ENCODE peak calls at places on chromosomes 2 and 18, in five cellular contexts. U is ovary, Y is A549, L is prostate gland, P is colonic mucosa. Z is an unnamed sample. For H3K4me1, the result is how much of the 10 kb centered on the place peaks cover.

GRCh38 chr18:66111018-66111417 is 360.2 kb downstream of the CDH7 start:
- DNase-seq in U (no peak), Y (no peak), L (no peak), P (no peak), Z (no peak)

GRCh38 chr2:71901466-71901865 is 246.2 kb downstream of the CYP26B1 start:
- DNase-seq in U (no peak), Y (no peak), L (no peak), P (no peak), Z (no peak)

GRCh38 chr2:46380038-46380940 is 83.1 kb downstream of the EPAS1 start:
- DNase-seq in U (no peak), Y (no peak), L (no peak), P (no peak), Z (peak)

GRCh38 chr2:72011356-72011661 is 136.4 kb downstream of the CYP26B1 start:
- DNase-seq in U (no peak), Y (no peak), L (no peak), P (no peak), Z (no peak)

GRCh38 chr2:204494681-204495080 is 50.6 kb upstream of the PARD3B start:
- DNase-seq in U (no peak), Y (no peak), L (no peak), P (no peak), Z (no peak)

GRCh38 chr2:206230060-206230890 is 44.2 kb upstream of the ZDBF2 start:
- DNase-seq in U (no peak), Y (no peak), L (no peak), P (no peak), Z (no peak)

GRCh38 chr18:78100189-78100588 is 850.5 kb downstream of the GALR1 start:
- DNase-seq in U (no peak), Y (no peak), L (no peak), P (no peak), Z (no peak)

GRCh38 chr2:67259581-67260347 is 137.4 kb upstream of the ETAA1 start:
- DNase-seq in U (peak), Y (peak), L (no peak), P (peak), Z (no peak)

GRCh38 chr2:141911485-141912066 is 219.2 kb downstream of the LRP1B start:
- DNase-seq in U (no peak), Y (no peak), L (no peak), P (no peak), Z (peak)

GRCh38 chr2:195612515-195613495 is 44.2 kb upstream of the SLC39A10 start:
- DNase-seq in U (no peak), Y (peak), L (no peak), P (no peak), Z (no peak)

GRCh38 chr2:160453111-160453820 is 40.3 kb downstream of the RBMS1 start:
- DNase-seq in U (no peak), Y (no peak), L (no peak), P (no peak), Z (no peak)

GRCh38 chr18:74040459-74041332 is 106.9 kb downstream of the FBXO15 start:
- DNase-seq in U (no peak), Y (peak), L (no peak), P (peak), Z (peak)

GRCh38 chr18:73908323-73908722 is 239.3 kb downstream of the FBXO15 start:
- DNase-seq in U (no peak), Y (no peak), L (no peak), P (no peak), Z (peak)

GRCh38 chr2:133486706-133487305 is 81.5 kb downstream of the NCKAP5 start:
- DNase-seq in U (no peak), Y (no peak), L (no peak), P (no peak), Z (no peak)

GRCh38 chr2:86078801-86079545 is 26.7 kb downstream of the POLR1A start:
- DNase-seq in U (peak), Y (no peak), L (peak), P (peak), Z (peak)

GRCh38 chr2:189698020-189698887 is 23.8 kb downstream of the ANKAR start:
- DNase-seq in U (peak), Y (peak), L (peak), P (peak), Z (peak)

GRCh38 chr18:79604205-79604912 is 75.2 kb upstream of the CTDP1 start:
- DNase-seq in U (peak), Y (no peak), L (no peak), P (no peak), Z (no peak)

GRCh38 chr18:24731158-24731557 is 270.7 kb downstream of the HRH4 start:
- DNase-seq in U (no peak), Y (no peak), L (no peak), P (no peak), Z (no peak)

GRCh38 chr2:53202063-53202462 is 565.5 kb upstream of the CHAC2 start:
- DNase-seq in U (no peak), Y (no peak), L (peak), P (peak), Z (no peak)

GRCh38 chr2:5911801-5912200 is 219.6 kb downstream of the SOX11 start:
- DNase-seq in U (no peak), Y (no peak), L (no peak), P (no peak), Z (no peak)

GRCh38 chr2:191428141-191428540 is 182.9 kb downstream of the MYO1B start:
- DNase-seq in U (no peak), Y (no peak), L (no peak), P (no peak), Z (no peak)

GRCh38 chr2:109321570-109321969 is 192.6 kb downstream of the SH3RF3 start:
- DNase-seq in U (no peak), Y (no peak), L (no peak), P (no peak), Z (no peak)
- TF ChIP-seq CTCF in U (no peak), Y (no peak), L (no peak), P (no peak), Z (no peak)

GRCh38 chr2:20596973-20597867 is 53.7 kb downstream of the HS1BP3 start:
- DNase-seq in U (peak), Y (no peak), L (no peak), P (no peak), Z (peak)

GRCh38 chr2:20594957-20595356 is 55.9 kb downstream of the HS1BP3 start:
- DNase-seq in U (peak), Y (no peak), L (no peak), P (no peak), Z (no peak)

GRCh38 chr2:20595439-20596192 is 55.3 kb downstream of the HS1BP3 start:
- DNase-seq in U (peak), Y (no peak), L (no peak), P (no peak), Z (no peak)

GRCh38 chr2:20597868-20598183 is 53.1 kb downstream of the HS1BP3 start:
- DNase-seq in U (peak), Y (no peak), L (no peak), P (no peak), Z (no peak)

DNA sequence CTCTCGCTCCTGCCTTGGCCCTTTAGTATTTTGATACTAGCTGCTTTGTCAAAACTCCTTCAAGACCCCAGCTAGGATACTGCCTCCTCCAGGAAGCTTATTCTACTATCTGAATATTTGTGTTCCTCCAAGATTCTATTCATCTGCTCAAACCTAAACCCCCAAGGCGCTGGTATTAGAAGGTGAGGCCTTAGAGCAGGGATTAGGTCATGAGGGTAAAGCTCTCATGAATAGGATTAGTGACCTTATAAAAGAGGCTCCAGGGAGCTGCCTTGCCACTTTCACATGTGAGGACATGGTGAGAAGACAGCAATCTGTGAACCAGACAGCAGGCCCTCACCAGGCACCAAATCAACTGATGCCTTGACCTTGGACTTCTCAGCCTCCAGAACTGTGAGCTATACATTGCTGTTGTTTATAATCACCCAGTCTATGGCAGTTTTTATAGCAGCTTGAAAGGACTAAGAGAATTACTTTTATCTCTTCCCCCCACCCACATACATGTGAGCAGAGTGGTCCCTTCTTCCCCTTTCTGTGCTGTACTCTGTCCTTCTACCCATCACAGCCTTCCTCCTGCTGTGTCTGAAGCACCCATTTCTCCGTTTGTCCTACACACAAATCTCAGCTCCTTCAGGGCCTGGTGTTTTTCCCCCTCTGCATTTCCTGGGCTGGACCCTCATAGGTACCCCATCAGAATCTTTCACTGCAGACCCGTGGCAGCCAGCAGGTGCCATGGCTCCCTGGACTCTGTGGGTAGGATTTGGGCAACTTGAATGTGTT is 54.5 kb downstream of the HS1BP3 start:
- DNase-seq in U (peak), Y (no peak), L (no peak), P (no peak), Z (no peak)
- H3K4me1 ChIP-seq in U (under half), Y (half or more), L (under half), P (under half), Z (half or more)

GRCh38 chr2:157758586-157758985 is 117.5 kb downstream of the ACVR1 start:
- DNase-seq in U (no peak), Y (no peak), L (no peak), P (no peak), Z (no peak)
- H3K27ac ChIP-seq in U (no peak), Y (no peak), L (no peak), P (no peak), Z (no peak)

GRCh38 chr2:240970104-240970503 is 28.3 kb upstream of the SNED1 start:
- DNase-seq in U (no peak), Y (no peak), L (no peak), P (no peak), Z (no peak)

GRCh38 chr2:240967681-240968621 is 30.5 kb upstream of the SNED1 start:
- DNase-seq in U (peak), Y (no peak), L (no peak), P (no peak), Z (no peak)

GRCh38 chr2:240970816-240971215 is 27.6 kb upstream of the SNED1 start:
- DNase-seq in U (no peak), Y (no peak), L (no peak), P (no peak), Z (no peak)

GRCh38 chr2:240966906-240967680 is 31.3 kb upstream of the SNED1 start:
- DNase-seq in U (peak), Y (no peak), L (no peak), P (no peak), Z (no peak)

GRCh38 chr2:240968731-240969624 is 29.4 kb upstream of the SNED1 start:
- DNase-seq in U (no peak), Y (no peak), L (no peak), P (no peak), Z (no peak)
- TF ChIP-seq CTCF in U (no peak), Y (no peak), L (no peak), P (no peak), Z (no peak)

GRCh38 chr2:150472122-150472899 is 15.2 kb downstream of the RND3 start:
- DNase-seq in U (no peak), Y (no peak), L (no peak), P (peak), Z (no peak)
- H3K4me1 ChIP-seq in U (under half), Y (half or more), L (under half), P (under half), Z (under half)

GRCh38 chr18:31614044-31614443 is 22.4 kb downstream of the TTR start:
- DNase-seq in U (no peak), Y (no peak), L (no peak), P (no peak), Z (no peak)

GRCh38 chr18:31611511-31611910 is 19.8 kb downstream of the TTR start:
- DNase-seq in U (no peak), Y (no peak), L (no peak), P (no peak), Z (no peak)

GRCh38 chr18:31609886-31610646 is 18.4 kb downstream of the TTR start:
- DNase-seq in U (no peak), Y (no peak), L (no peak), P (no peak), Z (no peak)

GRCh38 chr18:31610841-31611240 is 19.2 kb downstream of the TTR start:
- DNase-seq in U (no peak), Y (no peak), L (no peak), P (peak), Z (no peak)

DNA sequence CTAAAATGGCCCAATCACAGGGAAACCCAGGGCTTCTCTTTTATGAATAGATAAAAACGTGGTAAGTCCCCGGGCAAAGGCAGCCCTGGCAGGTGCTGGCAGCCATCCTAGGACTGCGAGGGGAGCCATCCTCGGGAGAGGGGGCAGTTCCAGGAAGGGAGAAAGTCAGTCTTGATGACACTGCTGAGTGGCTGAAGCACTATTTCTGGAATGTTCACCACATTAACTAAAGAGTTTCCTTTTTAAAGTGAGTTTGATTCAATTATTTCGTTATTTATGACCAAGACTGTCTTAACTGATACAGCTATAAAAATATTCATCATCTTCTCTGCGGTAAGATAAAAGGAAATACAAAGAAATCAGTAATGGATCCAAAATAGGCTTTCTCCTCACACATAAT is 20.4 kb downstream of the TTR start:
- DNase-seq in U (no peak), Y (no peak), L (no peak), P (no peak), Z (no peak)
- H3K27ac ChIP-seq in U (no peak), Y (no peak), L (no peak), P (no peak), Z (no peak)